ENCODE peak calls at places on chromosomes 3 and 15, in five cellular contexts. C, T, Q, M and H are unnamed samples.

GRCh38 chr3:80733522-80734176 is 965.9 kb upstream of the ROBO1 start:
- DNase-seq in C (no peak), T (no peak), Q (no peak), M (no peak), H (peak)

GRCh38 chr3:119973276-119973675 is 121.0 kb downstream of the GSK3B start:
- DNase-seq in C (no peak), T (no peak), Q (no peak), M (no peak), H (no peak)

GRCh38 chr15:31390029-31390428 is 63.4 kb downstream of the KLF13 start:
- DNase-seq in C (no peak), T (peak), Q (no peak), M (no peak), H (no peak)

GRCh38 chr3:101312545-101312944 is 7.8 kb downstream of the IMPG2 start:
- DNase-seq in C (no peak), T (no peak), Q (no peak), M (no peak), H (no peak)

GRCh38 chr15:79595271-79595670 is 163.1 kb downstream of the MINAR1 start:
- DNase-seq in C (no peak), T (no peak), Q (no peak), M (no peak), H (no peak)

GRCh38 chr3:46733026-46733800 is 15.5 kb upstream of the PRSS50 start:
- DNase-seq in C (no peak), T (peak), Q (no peak), M (no peak), H (no peak)

GRCh38 chr3:128805771-128806170 is 73.6 kb upstream of the ACAD9 start:
- DNase-seq in C (no peak), T (no peak), Q (no peak), M (no peak), H (no peak)

GRCh38 chr3:185317674-185318073 is 45.3 kb upstream of the MAP3K13 start:
- DNase-seq in C (no peak), T (no peak), Q (no peak), M (no peak), H (no peak)

GRCh38 chr15:74655424-74655823 is 39.8 kb downstream of the CLK3 start:
- DNase-seq in C (no peak), T (no peak), Q (no peak), M (no peak), H (no peak)

GRCh38 chr3:113668015-113668414 is 28.4 kb downstream of the USF3 start:
- DNase-seq in C (no peak), T (no peak), Q (no peak), M (no peak), H (no peak)

GRCh38 chr3:46932455-46933225 is 43.9 kb downstream of the CCDC12 start:
- DNase-seq in C (no peak), T (no peak), Q (no peak), M (peak), H (no peak)

GRCh38 chr3:52446631-52447511 is 2.0 kb upstream of the SEMA3G start:
- DNase-seq in C (peak), T (peak), Q (peak), M (peak), H (no peak)

GRCh38 chr3:156547637-156548036 is 7.3 kb downstream of the SSR3 start:
- DNase-seq in C (no peak), T (no peak), Q (no peak), M (no peak), H (peak)

GRCh38 chr3:9172851-9173320 is 76.6 kb downstream of the SRGAP3 start:
- DNase-seq in C (no peak), T (no peak), Q (peak), M (no peak), H (no peak)

GRCh38 chr3:48411606-48412374 is 18.1 kb downstream of the PLXNB1 start:
- DNase-seq in C (no peak), T (no peak), Q (no peak), M (peak), H (no peak)

GRCh38 chr3:66256806-66257205 is 36.0 kb downstream of the SLC25A26 start:
- DNase-seq in C (no peak), T (no peak), Q (no peak), M (no peak), H (no peak)

GRCh38 chr3:129311054-129311902 is 32.6 kb downstream of the HMCES start:
- DNase-seq in C (no peak), T (no peak), Q (no peak), M (no peak), H (no peak)

GRCh38 chr3:191238321-191238817 is 39.3 kb downstream of the OSTN start:
- DNase-seq in C (no peak), T (no peak), Q (no peak), M (no peak), H (no peak)

GRCh38 chr3:98901032-98901464 is 447 bp downstream of the DCBLD2 start:
- DNase-seq in C (peak), T (peak), Q (peak), M (peak), H (no peak)

GRCh38 chr3:58333206-58334012 is 717 bp downstream of the PXK start:
- DNase-seq in C (peak), T (no peak), Q (peak), M (peak), H (no peak)

GRCh38 chr3:126349071-126349470 is 8.1 kb downstream of the KLF15 start:
- DNase-seq in C (no peak), T (no peak), Q (no peak), M (peak), H (no peak)

GRCh38 chr15:91471410-91471993 is 371.4 kb downstream of the SV2B start:
- DNase-seq in C (no peak), T (no peak), Q (no peak), M (no peak), H (no peak)

GRCh38 chr15:75202251-75203016 is 752 bp downstream of the C15orf39 start:
- DNase-seq in C (peak), T (peak), Q (peak), M (peak), H (no peak)

GRCh38 chr3:123339302-123339701 is 109.6 kb downstream of the ADCY5 start:
- DNase-seq in C (no peak), T (no peak), Q (no peak), M (peak), H (no peak)

GRCh38 chr3:114450008-114450596 is 156.3 kb downstream of the TIGIT start:
- DNase-seq in C (no peak), T (no peak), Q (no peak), M (no peak), H (no peak)

GRCh38 chr15:56440226-56440770 is 24.6 kb downstream of the MNS1 start:
- DNase-seq in C (no peak), T (no peak), Q (no peak), M (no peak), H (no peak)

GRCh38 chr3:192038726-192039125 is 577.8 kb downstream of the PYDC2 start:
- DNase-seq in C (no peak), T (no peak), Q (no peak), M (no peak), H (peak)

GRCh38 chr3:195268608-195269309 is 2.2 kb downstream of the XXYLT1 start:
- DNase-seq in C (no peak), T (no peak), Q (no peak), M (no peak), H (no peak)

GRCh38 chr3:65596511-65597224 is 442.1 kb downstream of the MAGI1 start:
- DNase-seq in C (no peak), T (no peak), Q (no peak), M (no peak), H (no peak)

GRCh38 chr15:87365221-87365620 is 891.3 kb downstream of the NTRK3 start:
- DNase-seq in C (no peak), T (no peak), Q (no peak), M (no peak), H (no peak)

GRCh38 chr3:155548194-155548593 is 196.7 kb downstream of the PLCH1 start:
- DNase-seq in C (no peak), T (no peak), Q (no peak), M (no peak), H (no peak)

GRCh38 chr3:196320110-196320509 is 2.1 kb upstream of the DYNLT2B start:
- DNase-seq in C (no peak), T (no peak), Q (no peak), M (no peak), H (peak)

GRCh38 chr3:24060055-24060454 is 115.0 kb downstream of the NR1D2 start:
- DNase-seq in C (no peak), T (peak), Q (no peak), M (no peak), H (peak)

GRCh38 chr3:79690072-79690471 is 77.7 kb downstream of the ROBO1 start:
- DNase-seq in C (no peak), T (no peak), Q (no peak), M (no peak), H (no peak)
- H3K27ac ChIP-seq in C (no peak), T (no peak), Q (no peak), M (no peak), H (no peak)

GRCh38 chr3:72725229-72725628 is 123.0 kb downstream of the SHQ1 start:
- DNase-seq in C (no peak), T (no peak), Q (no peak), M (no peak), H (no peak)
- H3K27ac ChIP-seq in C (no peak), T (no peak), Q (no peak), M (no peak), H (no peak)

DNA sequence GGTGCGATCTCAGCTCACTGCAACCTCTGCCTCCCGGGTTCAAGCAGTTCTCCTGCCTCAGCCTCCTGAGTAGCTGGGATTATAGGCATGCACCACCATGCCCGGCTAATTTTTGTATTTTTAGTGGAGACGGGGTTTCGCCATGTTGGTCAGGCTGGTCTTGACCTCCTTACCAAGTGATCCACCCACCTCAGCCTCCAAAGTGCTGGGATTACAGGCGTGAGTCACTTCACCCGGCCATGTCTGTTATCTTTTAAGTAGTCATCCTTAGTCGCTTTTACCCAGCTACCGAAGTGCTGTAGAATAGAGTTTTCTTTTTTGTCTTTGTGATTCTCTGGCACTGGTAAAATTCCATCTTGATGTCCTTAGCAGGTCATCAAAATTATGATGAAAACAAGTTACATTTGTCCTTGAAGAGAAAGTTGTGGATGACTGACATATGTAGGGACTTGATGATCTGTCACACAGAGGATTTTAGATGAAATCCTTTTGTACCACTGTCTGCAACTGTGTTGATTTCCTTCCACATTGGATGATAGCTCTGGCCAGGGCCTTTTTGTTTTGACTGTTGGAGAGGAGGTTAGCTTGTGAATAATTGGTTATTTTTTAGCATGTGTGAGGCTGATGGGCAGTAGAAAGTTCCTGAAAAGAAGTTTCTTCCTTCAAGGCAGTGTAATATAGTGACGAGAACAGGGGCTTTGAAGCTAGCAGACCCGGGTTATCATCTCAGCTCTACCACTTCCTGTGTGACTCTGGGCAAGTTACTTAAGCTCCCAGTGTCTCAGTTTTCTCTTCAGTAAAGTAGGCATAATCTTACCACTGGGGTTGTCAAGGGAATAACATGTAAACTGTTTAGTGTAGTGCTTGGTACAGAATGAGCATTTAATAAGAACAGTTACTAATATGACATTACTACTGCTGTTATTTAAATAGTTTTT is 18.8 kb downstream of the ATG7 start:
- DNase-seq in C (no peak), T (no peak), Q (no peak), M (no peak), H (no peak)
- H3K27ac ChIP-seq in C (peak), T (no peak), Q (no peak), M (no peak), H (peak)

DNA sequence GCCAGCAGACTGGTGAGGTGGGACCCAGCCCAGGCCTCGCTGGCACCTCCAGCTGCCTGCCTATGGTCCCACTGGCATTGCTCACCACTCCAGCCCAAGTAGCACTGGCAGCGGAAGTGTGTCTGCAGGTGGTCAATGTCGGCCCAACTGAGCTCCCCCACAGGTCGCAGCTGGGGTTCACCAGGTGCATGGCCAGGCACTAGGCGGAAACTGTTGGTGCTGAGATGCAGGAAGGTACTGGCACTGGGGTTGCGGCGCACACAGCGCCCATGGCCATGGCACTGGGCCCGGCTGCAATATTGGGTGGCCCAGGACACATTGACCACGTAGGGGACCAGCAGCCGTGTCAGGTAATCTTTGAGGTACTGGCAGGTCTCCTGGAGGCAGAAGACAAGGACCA is 4.4 kb downstream of the HYAL2 start:
- DNase-seq in C (no peak), T (no peak), Q (no peak), M (no peak), H (no peak)
- H3K27ac ChIP-seq in C (no peak), T (no peak), Q (no peak), M (no peak), H (peak)

DNA sequence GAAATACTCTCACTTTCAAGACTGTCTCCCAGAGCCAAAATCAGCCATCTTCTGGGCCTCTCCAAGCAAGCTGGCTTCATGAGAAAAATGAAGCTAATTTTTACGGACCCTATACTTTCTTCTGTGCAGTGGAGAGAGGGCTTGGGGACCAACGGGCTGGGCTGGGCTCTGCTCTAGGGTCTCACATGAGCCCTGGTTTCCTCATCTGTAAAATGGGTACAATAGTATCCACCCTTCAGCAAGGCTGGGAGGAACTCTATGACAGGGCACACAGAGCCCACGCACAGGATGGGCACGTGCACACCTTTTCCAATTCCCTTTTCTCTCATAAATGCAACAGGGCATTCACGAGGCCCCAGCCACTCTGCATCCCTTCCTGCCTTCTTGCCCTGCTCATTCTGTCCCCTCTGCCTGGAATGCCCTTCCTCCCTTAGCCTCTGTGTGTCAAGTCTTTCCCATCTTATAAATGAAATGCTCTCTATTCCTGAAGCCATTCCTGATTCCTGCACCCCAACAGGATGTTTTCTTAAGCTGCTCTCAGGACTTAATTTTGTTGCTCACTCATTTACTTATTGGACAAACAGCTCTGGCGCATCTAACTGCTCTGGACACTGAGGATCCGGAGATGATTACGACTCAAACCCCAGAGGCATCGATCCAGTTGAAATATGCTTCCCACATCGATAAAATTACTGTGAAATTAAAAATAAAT is 32.9 kb upstream of the SEC13 start:
- DNase-seq in C (no peak), T (no peak), Q (no peak), M (no peak), H (no peak)
- H3K27ac ChIP-seq in C (no peak), T (no peak), Q (no peak), M (no peak), H (no peak)

GRCh38 chr3:141735789-141736465 is 2.2 kb upstream of the RNF7 start:
- DNase-seq in C (no peak), T (no peak), Q (no peak), M (no peak), H (no peak)
- H3K27ac ChIP-seq in C (no peak), T (no peak), Q (no peak), M (no peak), H (no peak)

GRCh38 chr15:63504979-63505841 is 817 bp downstream of the USP3 start:
- DNase-seq in C (peak), T (peak), Q (peak), M (peak), H (no peak)
- H3K27ac ChIP-seq in C (peak), T (peak), Q (peak), M (peak), H (peak)

GRCh38 chr15:78216276-78217229 is 17.8 kb downstream of the ACSBG1 start:
- DNase-seq in C (no peak), T (peak), Q (peak), M (peak), H (peak)
- H3K27ac ChIP-seq in C (no peak), T (peak), Q (no peak), M (peak), H (peak)